ENCODE peak calls at places on chromosomes 6 and 20, in four cellular contexts. V, K, P and J are unnamed samples.

GRCh38 chr20:40816039-40816352 is 127.0 kb upstream of the MAFB start:
- DNase-seq in V (no peak), K (no peak), P (no peak), J (no peak)

GRCh38 chr20:5402903-5403531 is 86.3 kb upstream of the PROKR2 start:
- DNase-seq in V (no peak), K (no peak), P (peak), J (no peak)

GRCh38 chr6:33742092-33742491 is 4.6 kb downstream of the IP6K3 start:
- DNase-seq in V (no peak), K (no peak), P (no peak), J (no peak)

GRCh38 chr6:90468080-90468479 is 118.8 kb downstream of the MAP3K7 start:
- DNase-seq in V (no peak), K (no peak), P (no peak), J (no peak)

GRCh38 chr20:31811796-31812728 is 7.1 kb upstream of the MYLK2 start:
- DNase-seq in V (peak), K (peak), P (no peak), J (no peak)

GRCh38 chr20:63235399-63235983 is at the start of gene BIRC7:
- DNase-seq in V (no peak), K (no peak), P (no peak), J (no peak)

GRCh38 chr6:44076366-44077200 is 50.7 kb downstream of the MRPL14 start:
- DNase-seq in V (peak), K (no peak), P (peak), J (no peak)

GRCh38 chr20:25508083-25508770 is 77.1 kb downstream of the NINL start:
- DNase-seq in V (no peak), K (peak), P (no peak), J (no peak)

GRCh38 chr6:24543683-24544082 is 48.9 kb downstream of the ALDH5A1 start:
- DNase-seq in V (no peak), K (no peak), P (no peak), J (no peak)

GRCh38 chr6:49557177-49557576 is 6.7 kb downstream of the C6orf141 start:
- DNase-seq in V (no peak), K (no peak), P (no peak), J (no peak)

GRCh38 chr6:169978615-169979161 is 227.3 kb downstream of the ERMARD start:
- DNase-seq in V (no peak), K (no peak), P (no peak), J (no peak)

GRCh38 chr6:71349395-71349794 is 60.8 kb downstream of the OGFRL1 start:
- DNase-seq in V (no peak), K (no peak), P (peak), J (no peak)

GRCh38 chr6:101398716-101399626 is 5.5 kb downstream of the GRIK2 start:
- DNase-seq in V (no peak), K (no peak), P (no peak), J (no peak)

GRCh38 chr6:90545450-90545849 is 41.4 kb downstream of the MAP3K7 start:
- DNase-seq in V (no peak), K (no peak), P (no peak), J (no peak)

GRCh38 chr6:157514659-157515496 is 133.9 kb downstream of the ZDHHC14 start:
- DNase-seq in V (peak), K (no peak), P (no peak), J (no peak)

GRCh38 chr20:23101696-23102095 is 15.6 kb upstream of the CD93 start:
- DNase-seq in V (no peak), K (no peak), P (no peak), J (no peak)

GRCh38 chr20:23103284-23104018 is 17.3 kb upstream of the CD93 start:
- DNase-seq in V (no peak), K (no peak), P (no peak), J (no peak)

GRCh38 chr20:23108871-23109270 is 22.7 kb upstream of the CD93 start:
- DNase-seq in V (no peak), K (no peak), P (no peak), J (no peak)

GRCh38 chr20:23105193-23105592 is 19.1 kb upstream of the CD93 start:
- DNase-seq in V (no peak), K (no peak), P (no peak), J (no peak)

GRCh38 chr20:23106271-23106851 is 20.2 kb upstream of the CD93 start:
- DNase-seq in V (no peak), K (peak), P (no peak), J (no peak)
- TF ChIP-seq CTCF in V (no peak), K (peak), P (no peak), J (no peak)

GRCh38 chr6:2938632-2939083 is 32.7 kb downstream of the SERPINB6 start:
- DNase-seq in V (no peak), K (no peak), P (no peak), J (no peak)
- TF ChIP-seq CTCF in V (no peak), K (peak), P (no peak), J (no peak)

GRCh38 chr6:35948725-35949124 is 27.8 kb upstream of the SRPK1 start:
- DNase-seq in V (no peak), K (no peak), P (no peak), J (no peak)
- TF ChIP-seq CTCF in V (no peak), K (peak), P (no peak), J (no peak)

GRCh38 chr20:61917459-61917858 is 148.2 kb downstream of the TAF4 start:
- DNase-seq in V (no peak), K (no peak), P (no peak), J (no peak)

GRCh38 chr20:61919675-61920365 is 145.9 kb downstream of the TAF4 start:
- DNase-seq in V (no peak), K (no peak), P (no peak), J (no peak)

GRCh38 chr20:61916318-61916891 is 149.3 kb downstream of the TAF4 start:
- DNase-seq in V (no peak), K (no peak), P (no peak), J (no peak)

GRCh38 chr20:61919239-61919638 is 146.4 kb downstream of the TAF4 start:
- DNase-seq in V (no peak), K (no peak), P (no peak), J (no peak)

DNA sequence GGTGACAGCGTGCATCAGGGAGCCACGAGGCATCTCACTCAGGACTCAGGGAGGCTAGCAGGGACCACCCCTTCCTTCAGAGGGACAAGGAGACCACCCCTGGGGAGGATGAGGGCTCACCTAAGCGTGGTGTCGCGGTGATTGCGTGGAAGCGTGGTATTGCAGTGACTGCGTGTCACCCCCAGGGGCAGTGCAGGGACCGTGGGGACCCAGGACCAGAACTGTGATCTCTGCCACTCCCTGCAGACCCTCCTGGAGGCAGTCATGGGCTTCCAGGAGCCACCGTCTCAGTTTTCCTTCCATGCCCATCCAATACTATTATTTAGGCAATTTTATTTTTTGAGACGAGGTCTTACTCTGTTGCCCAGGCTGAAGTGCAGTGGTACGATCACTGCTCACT is 147.1 kb downstream of the TAF4 start:
- DNase-seq in V (no peak), K (no peak), P (no peak), J (no peak)
- TF ChIP-seq CTCF in V (no peak), K (no peak), P (no peak), J (no peak)

DNA sequence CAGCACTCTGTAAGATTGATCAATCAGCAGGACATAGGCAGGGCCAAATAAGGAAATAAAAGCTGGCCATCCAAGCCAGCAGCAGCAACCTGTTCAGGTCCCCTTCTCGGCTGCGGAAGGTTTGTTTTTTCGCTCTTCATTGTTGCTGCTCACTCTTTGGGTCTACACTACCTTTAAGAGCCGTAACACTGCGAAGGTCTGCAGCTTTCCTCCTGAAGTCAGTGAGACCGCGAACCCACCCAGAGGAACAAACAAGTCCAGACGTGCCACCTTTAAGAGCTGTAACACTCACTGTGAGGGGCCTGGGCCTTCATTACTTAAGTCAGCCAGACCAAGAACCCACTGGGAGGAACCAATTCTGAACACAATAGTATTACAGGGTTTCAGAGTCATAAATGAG is 223.2 kb upstream of the EXOC2 start:
- DNase-seq in V (no peak), K (no peak), P (no peak), J (no peak)
- TF ChIP-seq CTCF in V (no peak), K (no peak), P (no peak), J (no peak)

DNA sequence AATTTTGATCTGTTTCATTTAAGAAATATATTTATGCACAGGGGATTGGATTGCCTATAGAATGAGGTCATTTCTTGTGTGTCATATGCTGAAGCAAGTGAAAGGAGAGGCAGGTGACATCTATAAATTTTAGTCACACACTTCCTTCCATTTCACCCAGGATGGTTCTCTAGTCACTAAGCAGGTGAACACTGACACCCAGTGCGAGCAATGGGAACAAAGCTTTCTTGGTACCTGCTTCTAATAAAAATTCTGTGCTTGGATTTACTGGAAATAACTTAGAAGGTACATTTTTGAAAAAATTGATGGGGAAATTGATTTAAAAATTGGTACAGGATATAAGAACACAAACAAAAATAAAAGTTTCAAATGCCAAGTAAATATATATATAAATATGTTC is 66.9 kb upstream of the MC3R start:
- DNase-seq in V (no peak), K (no peak), P (no peak), J (no peak)
- TF ChIP-seq CTCF in V (peak), K (no peak), P (no peak), J (no peak)

GRCh38 chr6:160254467-160255312 is 3.9 kb downstream of the SLC22A2 start:
- DNase-seq in V (no peak), K (no peak), P (no peak), J (no peak)
- TF ChIP-seq CTCF in V (no peak), K (no peak), P (no peak), J (no peak)

GRCh38 chr20:60516442-60516841 is 558.2 kb downstream of the CDH26 start:
- DNase-seq in V (no peak), K (no peak), P (no peak), J (no peak)
- TF ChIP-seq CTCF in V (no peak), K (no peak), P (no peak), J (no peak)

GRCh38 chr6:168152306-168152963 is 73.4 kb upstream of the FRMD1 start:
- DNase-seq in V (no peak), K (no peak), P (no peak), J (no peak)

GRCh38 chr6:168149015-168149414 is 70.0 kb upstream of the FRMD1 start:
- DNase-seq in V (no peak), K (no peak), P (no peak), J (peak)

GRCh38 chr6:168147205-168147738 is 68.3 kb upstream of the FRMD1 start:
- DNase-seq in V (no peak), K (no peak), P (no peak), J (no peak)

GRCh38 chr6:168148231-168148849 is 69.3 kb upstream of the FRMD1 start:
- DNase-seq in V (no peak), K (no peak), P (no peak), J (no peak)

DNA sequence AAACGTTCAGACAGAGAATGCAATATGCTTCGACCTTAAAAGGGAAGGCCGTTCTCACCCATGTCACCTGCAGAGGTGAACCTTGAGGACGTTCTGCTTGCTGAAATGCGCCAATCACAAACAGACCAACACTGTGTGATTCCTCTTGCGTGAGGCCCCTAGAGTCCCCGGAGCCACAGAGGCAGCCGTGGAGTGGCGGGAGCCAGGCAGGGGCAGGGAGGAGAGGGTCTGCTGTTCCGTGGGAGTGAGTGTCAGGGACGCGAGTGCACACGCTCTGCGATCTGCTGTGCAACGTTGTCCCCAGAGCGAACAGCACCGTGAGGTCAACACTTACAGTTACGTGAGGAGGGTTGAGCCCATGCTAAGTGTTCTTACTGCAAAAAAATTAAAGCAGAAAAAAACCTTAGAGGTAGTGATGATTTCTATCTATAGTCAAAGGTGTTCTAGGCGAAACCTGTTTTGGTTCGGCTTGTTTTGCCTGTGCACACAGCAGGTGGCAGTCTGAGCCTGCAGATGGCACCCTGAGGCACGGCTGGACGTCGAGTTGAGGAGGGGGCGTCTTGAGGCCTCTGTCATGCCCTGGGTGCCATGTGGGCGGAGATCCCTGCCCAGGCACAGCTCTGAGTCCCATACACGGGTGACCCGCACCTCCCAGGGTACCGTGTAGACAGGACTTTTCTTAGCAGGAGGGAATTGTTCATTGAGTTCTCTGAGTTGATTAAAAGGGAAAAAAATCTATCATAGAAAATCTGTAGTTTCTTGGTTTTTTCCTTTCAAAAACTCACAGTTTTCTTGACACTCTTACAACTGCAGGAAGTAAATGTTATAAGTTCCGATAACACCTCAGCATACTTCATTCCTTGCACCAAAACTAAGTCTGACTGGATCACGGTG is 71.8 kb upstream of the FRMD1 start:
- DNase-seq in V (no peak), K (no peak), P (no peak), J (no peak)
- TF ChIP-seq CTCF in V (no peak), K (no peak), P (no peak), J (no peak)